ENCODE peak calls at places on chromosomes 12 and 14, in eight cellular contexts. G is MCF 10A, Y is hepatocyte, W is right atrium auricular region, T is brain microvascular endothelial cell, N is heart left ventricle, E is upper lobe of left lung, X is stomach. F is an unnamed sample.

GRCh38 chr14:68476212-68476964 is 316.5 kb downstream of the ZFP36L1 start:
- DNase-seq in X (no peak), W (peak), T (peak), N (peak), E (peak), G (peak), Y (peak), F (no peak)

GRCh38 chr12:45730842-45731336 is 1.4 kb downstream of the ARID2 start:
- DNase-seq in T (peak), X (no peak), E (no peak), G (peak), N (no peak), W (no peak), Y (no peak), F (no peak)

GRCh38 chr14:85037411-85037810 is 492.5 kb upstream of the FLRT2 start:
- DNase-seq in X (no peak), W (no peak), Y (no peak), G (no peak), N (no peak), T (no peak), E (no peak), F (no peak)

GRCh38 chr12:2858944-2859352 is 2.1 kb upstream of the TEX52 start:
- DNase-seq in E (no peak), N (no peak), Y (no peak), W (no peak), T (peak), G (no peak), X (no peak), F (no peak)

GRCh38 chr12:123022205-123022604 is 41.7 kb downstream of the ARL6IP4 start:
- DNase-seq in X (no peak), Y (no peak), T (no peak), E (no peak), N (no peak), G (no peak), W (no peak), F (no peak)

GRCh38 chr12:132537049-132537448 is 47.1 kb downstream of the FBRSL1 start:
- DNase-seq in G (no peak), E (no peak), X (no peak), Y (no peak), W (no peak), N (no peak), T (no peak), F (no peak)

GRCh38 chr14:97477353-97477752 is 680.2 kb downstream of the VRK1 start:
- DNase-seq in T (no peak), Y (no peak), X (no peak), N (no peak), E (no peak), G (no peak), W (no peak), F (no peak)

GRCh38 chr12:12088761-12089160 is 18.0 kb downstream of the BCL2L14 start:
- DNase-seq in W (no peak), N (no peak), T (no peak), G (no peak), Y (no peak), X (no peak), E (no peak), F (no peak)

GRCh38 chr12:4214912-4215861 is 58.4 kb upstream of the CCND2 start:
- DNase-seq in T (no peak), X (peak), E (peak), G (peak), Y (no peak), N (peak), W (peak), F (peak)

GRCh38 chr12:119911147-119911546 is 34.0 kb upstream of the CIT start:
- DNase-seq in W (no peak), T (peak), N (no peak), X (no peak), E (no peak), Y (no peak), G (peak), F (no peak)

GRCh38 chr12:51887476-51888315 is at the start of gene ANKRD33:
- DNase-seq in W (no peak), T (no peak), E (peak), Y (peak), X (peak), N (no peak), G (no peak), F (no peak)

GRCh38 chr14:24513009-24513408 is 4.9 kb upstream of the CMA1 start:
- DNase-seq in W (no peak), Y (no peak), X (no peak), G (no peak), E (no peak), T (no peak), N (no peak), F (no peak)

GRCh38 chr12:64672925-64673409 is 62.7 kb downstream of the RASSF3 start:
- DNase-seq in T (no peak), E (peak), Y (peak), X (peak), N (peak), G (peak), W (no peak), F (no peak)

GRCh38 chr12:86234309-86234708 is 21.9 kb downstream of the MGAT4C start:
- DNase-seq in N (no peak), Y (no peak), W (no peak), X (no peak), E (no peak), G (no peak), T (no peak), F (no peak)

GRCh38 chr12:24902521-24903304 is 46.2 kb downstream of the BCAT1 start:
- DNase-seq in T (no peak), N (peak), E (no peak), X (no peak), G (no peak), Y (peak), W (no peak), F (no peak)

GRCh38 chr12:80187660-80188090 is 88.3 kb downstream of the OTOGL start:
- DNase-seq in E (no peak), W (no peak), Y (no peak), G (peak), T (peak), N (peak), X (no peak), F (no peak)

GRCh38 chr12:6345319-6346071 is 3.6 kb upstream of the TNFRSF1A start:
- DNase-seq in W (peak), T (peak), X (peak), E (peak), G (peak), Y (peak), N (peak), F (no peak)

GRCh38 chr12:110355080-110355479 is 48.4 kb downstream of the ANAPC7 start:
- DNase-seq in Y (no peak), W (no peak), T (peak), E (no peak), G (peak), N (no peak), X (no peak), F (no peak)

GRCh38 chr12:132557969-132558856 is 52.2 kb downstream of the LRCOL1 start:
- DNase-seq in E (no peak), G (no peak), T (no peak), Y (no peak), X (no peak), W (no peak), N (no peak), F (no peak)

GRCh38 chr12:53696285-53696654 is 20.4 kb upstream of the ATP5MC2 start:
- DNase-seq in Y (peak), X (peak), T (peak), E (peak), N (peak), G (peak), W (peak), F (no peak)

GRCh38 chr12:95695741-95696140 is 94.8 kb downstream of the NTN4 start:
- DNase-seq in W (no peak), G (no peak), Y (no peak), E (no peak), T (no peak), N (no peak), X (no peak), F (no peak)
- TF ChIP-seq CTCF in W (no peak), G (no peak), Y (no peak), E (no peak), T (no peak), N (no peak), X (no peak), F (no peak)

DNA sequence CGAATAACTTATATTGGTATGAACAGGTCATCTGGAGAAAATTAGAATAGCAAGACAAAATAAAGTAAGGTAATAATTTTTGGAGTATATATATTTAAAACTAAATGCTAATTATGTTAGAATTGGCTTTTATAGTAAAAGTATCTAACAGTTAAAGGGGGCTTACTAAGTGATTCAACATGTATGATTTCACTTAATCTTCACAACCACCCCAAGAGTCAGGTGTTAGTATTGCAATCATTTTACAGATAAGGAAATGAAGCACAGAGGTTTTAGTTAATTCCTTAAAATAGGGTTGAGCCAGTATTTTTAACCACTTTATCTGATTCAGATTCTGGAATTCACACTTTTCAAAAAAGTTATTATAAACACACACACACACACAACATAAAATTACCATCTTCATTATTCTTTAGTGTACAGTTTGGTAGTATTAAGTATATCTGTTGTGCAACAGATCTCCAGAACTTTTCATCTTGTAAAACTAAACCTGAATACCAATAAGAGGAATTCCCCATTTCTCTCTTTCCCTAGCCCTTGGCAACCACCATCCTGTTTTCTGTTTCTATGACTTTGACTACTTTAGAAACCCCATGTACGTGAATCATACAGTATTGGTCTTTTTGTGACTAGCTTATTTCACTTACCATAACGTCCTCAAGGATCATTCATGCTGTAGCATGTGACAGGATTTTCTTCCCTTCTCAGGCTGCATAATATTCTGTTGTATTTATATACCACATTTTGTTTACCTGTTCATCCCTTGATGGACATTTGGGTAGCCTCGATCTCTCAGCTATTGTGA is 12.5 kb downstream of the A2M start:
- DNase-seq in X (no peak), E (no peak), N (no peak), G (no peak), W (no peak), Y (no peak), T (no peak), F (no peak)
- TF ChIP-seq CTCF in X (no peak), E (no peak), N (no peak), G (no peak), W (no peak), Y (no peak), T (no peak), F (no peak)

GRCh38 chr12:62977879-62978278 is 42.9 kb upstream of the PPM1H start:
- DNase-seq in Y (no peak), W (no peak), X (no peak), N (no peak), E (no peak), G (no peak), T (no peak), F (no peak)

GRCh38 chr12:62978768-62979167 is 43.8 kb upstream of the PPM1H start:
- DNase-seq in E (no peak), X (no peak), N (no peak), W (no peak), Y (no peak), T (no peak), G (no peak), F (no peak)

GRCh38 chr12:62986844-62987243 is 51.9 kb upstream of the PPM1H start:
- DNase-seq in W (no peak), X (no peak), T (no peak), Y (no peak), N (no peak), G (no peak), E (no peak), F (no peak)

DNA sequence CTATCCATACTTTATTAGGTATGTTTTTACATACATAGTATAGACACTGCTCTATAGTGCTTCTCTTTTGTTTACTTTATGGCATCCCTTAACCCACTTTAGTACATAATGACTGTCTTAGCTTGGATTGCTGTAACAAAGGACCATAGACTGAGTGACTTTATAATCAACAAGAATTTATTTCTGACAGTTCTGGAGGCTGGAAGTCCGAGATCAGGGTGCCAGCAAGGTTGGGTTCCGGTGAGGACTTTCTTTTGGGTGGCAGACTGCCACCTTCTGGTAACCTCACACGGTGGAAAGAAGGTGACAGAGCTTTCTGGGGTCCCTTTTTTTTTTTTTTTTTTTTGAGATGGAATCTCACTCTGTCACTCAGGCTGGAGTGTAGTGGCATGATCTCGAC is 48.6 kb upstream of the PPM1H start:
- DNase-seq in E (no peak), T (no peak), W (no peak), Y (no peak), N (no peak), X (peak), G (peak), F (no peak)
- TF ChIP-seq CTCF in E (no peak), T (peak), W (no peak), Y (peak), N (peak), X (peak), G (no peak), F (no peak)

GRCh38 chr14:49173765-49174373 is 412.3 kb downstream of the RPS29 start:
- DNase-seq in E (peak), Y (peak), X (peak), N (peak), W (no peak), T (peak), G (peak), F (no peak)
- TF ChIP-seq CTCF in E (no peak), Y (peak), X (no peak), N (peak), W (no peak), T (peak), G (peak), F (peak)

GRCh38 chr14:93986972-93987371 is 10.1 kb upstream of the CCDC197 start:
- DNase-seq in Y (no peak), X (no peak), T (no peak), W (no peak), N (no peak), E (no peak), G (peak), F (no peak)

GRCh38 chr14:93987376-93987775 is 9.7 kb upstream of the CCDC197 start:
- DNase-seq in N (no peak), G (peak), Y (no peak), W (no peak), X (no peak), T (no peak), E (no peak), F (no peak)

GRCh38 chr14:93984070-93984469 is 7.7 kb upstream of the ASB2 start:
- DNase-seq in T (peak), G (no peak), X (no peak), W (no peak), N (no peak), E (no peak), Y (no peak), F (no peak)

GRCh38 chr14:93982684-93983007 is 6.3 kb upstream of the ASB2 start:
- DNase-seq in G (no peak), Y (no peak), X (no peak), N (no peak), E (no peak), W (no peak), T (no peak), F (no peak)

GRCh38 chr14:93984987-93985410 is 8.6 kb upstream of the ASB2 start:
- DNase-seq in E (no peak), N (no peak), Y (peak), G (peak), X (no peak), W (no peak), T (peak), F (no peak)
- TF ChIP-seq CTCF in E (peak), N (no peak), Y (peak), G (peak), X (peak), W (no peak), T (peak), F (peak)

GRCh38 chr14:35847636-35848035 is 21.5 kb downstream of the BRMS1L start:
- DNase-seq in X (no peak), N (no peak), G (no peak), W (no peak), Y (no peak), T (no peak), E (no peak), F (no peak)
- TF ChIP-seq CTCF in X (no peak), N (no peak), G (no peak), W (no peak), Y (no peak), T (no peak), E (no peak), F (no peak)

F was measured in type B pancreatic cell.